ENCODE peak calls at places on chromosomes 1 and 21, in ten cellular contexts. One of them, this sample, is unnamed.
A peak's percentile ranks its signal among the peaks of the same experiment; 100 is the strongest.

GRCh38 chr21:38843806-38844479 is 38.2 kb downstream of the ETS2 start:
- DNase-seq in stomach: no peak
- DNase-seq in stimulated activated naive CD4-positive, alpha-beta T cell: no peak
- DNase-seq in Right ventricle myocardium superior: no peak
- DNase-seq in foreskin fibroblast: peak; percentile 41
- DNase-seq in iPS DF 6.9: no peak
- DNase-seq in iPS DF 19.7: no peak
- DNase-seq in DMS153: no peak
- DNase-seq in left lobe of liver: no peak
- DNase-seq in vagina: no peak
- DNase-seq in this sample: no peak

GRCh38 chr21:43195131-43196021 is 26.6 kb downstream of the CRYAA start:
- DNase-seq in Right ventricle myocardium superior: peak; percentile 77
- DNase-seq in iPS DF 6.9: no peak
- DNase-seq in stimulated activated naive CD4-positive, alpha-beta T cell: no peak
- DNase-seq in iPS DF 19.7: no peak
- DNase-seq in DMS153: no peak
- DNase-seq in foreskin fibroblast: no peak
- DNase-seq in vagina: no peak
- DNase-seq in stomach: no peak
- DNase-seq in left lobe of liver: peak; percentile 45
- DNase-seq in this sample: peak; percentile 69

GRCh38 chr21:33458861-33459260 is 20.9 kb downstream of the TMEM50B start:
- DNase-seq in iPS DF 6.9: no peak
- DNase-seq in iPS DF 19.7: no peak
- DNase-seq in stimulated activated naive CD4-positive, alpha-beta T cell: no peak
- DNase-seq in DMS153: no peak
- DNase-seq in foreskin fibroblast: no peak
- DNase-seq in left lobe of liver: no peak
- DNase-seq in stomach: no peak
- DNase-seq in Right ventricle myocardium superior: no peak
- DNase-seq in vagina: no peak
- DNase-seq in this sample: no peak

GRCh38 chr1:46394108-46394871 is at the start of gene FAAH:
- DNase-seq in iPS DF 6.9: no peak
- DNase-seq in iPS DF 19.7: no peak
- DNase-seq in stimulated activated naive CD4-positive, alpha-beta T cell: peak; percentile 56
- DNase-seq in stomach: peak; percentile 80
- DNase-seq in foreskin fibroblast: no peak
- DNase-seq in left lobe of liver: peak; percentile 87
- DNase-seq in DMS153: peak; percentile 60
- DNase-seq in Right ventricle myocardium superior: peak; percentile 78
- DNase-seq in vagina: no peak
- DNase-seq in this sample: peak; percentile 80

GRCh38 chr1:228141082-228141870 is 1.2 kb downstream of the GUK1 start:
- DNase-seq in stimulated activated naive CD4-positive, alpha-beta T cell: no peak
- DNase-seq in foreskin fibroblast: no peak
- DNase-seq in iPS DF 19.7: no peak
- DNase-seq in DMS153: no peak
- DNase-seq in Right ventricle myocardium superior: peak; percentile 86
- DNase-seq in vagina: no peak
- DNase-seq in stomach: peak; percentile 78
- DNase-seq in left lobe of liver: peak; percentile 69
- DNase-seq in iPS DF 6.9: no peak
- DNase-seq in this sample: peak; percentile 77

GRCh38 chr1:40383095-40383487 is 9.6 kb downstream of the SMAP2 start:
- DNase-seq in stimulated activated naive CD4-positive, alpha-beta T cell: no peak
- DNase-seq in iPS DF 6.9: no peak
- DNase-seq in stomach: peak; percentile 52
- DNase-seq in Right ventricle myocardium superior: no peak
- DNase-seq in left lobe of liver: peak; percentile 75
- DNase-seq in DMS153: no peak
- DNase-seq in iPS DF 19.7: no peak
- DNase-seq in foreskin fibroblast: no peak
- DNase-seq in vagina: no peak
- DNase-seq in this sample: no peak

GRCh38 chr21:20999567-21000169 is 1.5 kb downstream of the NCAM2 start:
- DNase-seq in vagina: no peak
- DNase-seq in left lobe of liver: no peak
- DNase-seq in foreskin fibroblast: peak; percentile 23
- DNase-seq in stomach: no peak
- DNase-seq in iPS DF 6.9: no peak
- DNase-seq in Right ventricle myocardium superior: no peak
- DNase-seq in iPS DF 19.7: no peak
- DNase-seq in DMS153: no peak
- DNase-seq in stimulated activated naive CD4-positive, alpha-beta T cell: peak; percentile 31
- DNase-seq in this sample: no peak

GRCh38 chr1:67713071-67713806 is 28.2 kb downstream of the GADD45A start:
- DNase-seq in vagina: no peak
- DNase-seq in stimulated activated naive CD4-positive, alpha-beta T cell: no peak
- DNase-seq in stomach: peak; percentile 64
- DNase-seq in Right ventricle myocardium superior: no peak
- DNase-seq in left lobe of liver: no peak
- DNase-seq in foreskin fibroblast: peak; percentile 88
- DNase-seq in iPS DF 19.7: no peak
- DNase-seq in DMS153: peak; percentile 78
- DNase-seq in iPS DF 6.9: no peak
- DNase-seq in this sample: no peak

GRCh38 chr1:151009674-151010345 is 1.6 kb downstream of the PRUNE1 start:
- DNase-seq in stimulated activated naive CD4-positive, alpha-beta T cell: no peak
- DNase-seq in iPS DF 19.7: no peak
- DNase-seq in foreskin fibroblast: no peak
- DNase-seq in iPS DF 6.9: no peak
- DNase-seq in stomach: no peak
- DNase-seq in vagina: no peak
- DNase-seq in DMS153: no peak
- DNase-seq in left lobe of liver: no peak
- DNase-seq in Right ventricle myocardium superior: no peak
- DNase-seq in this sample: no peak

GRCh38 chr1:154327466-154328317 is 2.4 kb downstream of the ATP8B2 start:
- DNase-seq in foreskin fibroblast: no peak
- DNase-seq in stomach: peak; percentile 44
- DNase-seq in iPS DF 19.7: no peak
- DNase-seq in left lobe of liver: no peak
- DNase-seq in iPS DF 6.9: no peak
- DNase-seq in vagina: no peak
- DNase-seq in stimulated activated naive CD4-positive, alpha-beta T cell: peak; percentile 19
- DNase-seq in DMS153: peak; percentile 60
- DNase-seq in Right ventricle myocardium superior: no peak
- DNase-seq in this sample: no peak

GRCh38 chr1:58898739-58899580 is 115.1 kb upstream of the JUN start:
- DNase-seq in stimulated activated naive CD4-positive, alpha-beta T cell: no peak
- DNase-seq in foreskin fibroblast: no peak
- DNase-seq in left lobe of liver: peak; percentile 60
- DNase-seq in Right ventricle myocardium superior: peak; percentile 76
- DNase-seq in iPS DF 19.7: no peak
- DNase-seq in iPS DF 6.9: no peak
- DNase-seq in DMS153: no peak
- DNase-seq in stomach: no peak
- DNase-seq in vagina: no peak
- DNase-seq in this sample: no peak

GRCh38 chr1:114610546-114611245 is 29.3 kb upstream of the BCAS2 start:
- DNase-seq in stomach: no peak
- DNase-seq in iPS DF 19.7: no peak
- DNase-seq in left lobe of liver: no peak
- DNase-seq in DMS153: no peak
- DNase-seq in vagina: no peak
- DNase-seq in stimulated activated naive CD4-positive, alpha-beta T cell: no peak
- DNase-seq in Right ventricle myocardium superior: no peak
- DNase-seq in foreskin fibroblast: peak; percentile 4
- DNase-seq in iPS DF 6.9: no peak
- DNase-seq in this sample: no peak

GRCh38 chr21:38643404-38644023 is 145.2 kb upstream of the ERG start:
- DNase-seq in Right ventricle myocardium superior: no peak
- DNase-seq in foreskin fibroblast: no peak
- DNase-seq in left lobe of liver: no peak
- DNase-seq in stomach: no peak
- DNase-seq in vagina: no peak
- DNase-seq in iPS DF 6.9: no peak
- DNase-seq in iPS DF 19.7: no peak
- DNase-seq in DMS153: no peak
- DNase-seq in stimulated activated naive CD4-positive, alpha-beta T cell: no peak
- DNase-seq in this sample: no peak

GRCh38 chr1:191498318-191498717 is 659.9 kb upstream of the RGS18 start:
- DNase-seq in stimulated activated naive CD4-positive, alpha-beta T cell: no peak
- DNase-seq in DMS153: no peak
- DNase-seq in Right ventricle myocardium superior: no peak
- DNase-seq in iPS DF 6.9: no peak
- DNase-seq in iPS DF 19.7: no peak
- DNase-seq in stomach: no peak
- DNase-seq in foreskin fibroblast: peak; percentile 14
- DNase-seq in vagina: no peak
- DNase-seq in left lobe of liver: no peak
- DNase-seq in this sample: no peak

GRCh38 chr1:235151033-235151432 is 10.0 kb downstream of the RBM34 start:
- DNase-seq in vagina: no peak
- DNase-seq in iPS DF 6.9: no peak
- DNase-seq in DMS153: no peak
- DNase-seq in iPS DF 19.7: no peak
- DNase-seq in stimulated activated naive CD4-positive, alpha-beta T cell: no peak
- DNase-seq in stomach: no peak
- DNase-seq in foreskin fibroblast: no peak
- DNase-seq in left lobe of liver: no peak
- DNase-seq in Right ventricle myocardium superior: no peak
- DNase-seq in this sample: no peak

GRCh38 chr1:244970236-244970652 is 105.9 kb upstream of the HNRNPU start:
- DNase-seq in vagina: no peak
- DNase-seq in iPS DF 19.7: no peak
- DNase-seq in iPS DF 6.9: no peak
- DNase-seq in stimulated activated naive CD4-positive, alpha-beta T cell: peak; percentile 91
- DNase-seq in DMS153: peak; percentile 84
- DNase-seq in foreskin fibroblast: peak; percentile 56
- DNase-seq in stomach: peak; percentile 71
- DNase-seq in Right ventricle myocardium superior: peak; percentile 90
- DNase-seq in left lobe of liver: peak; percentile 81
- DNase-seq in this sample: no peak

GRCh38 chr1:8003431-8004112 is 22.5 kb downstream of the ERRFI1 start:
- DNase-seq in vagina: no peak
- DNase-seq in DMS153: no peak
- DNase-seq in iPS DF 19.7: no peak
- DNase-seq in foreskin fibroblast: no peak
- DNase-seq in iPS DF 6.9: no peak
- DNase-seq in left lobe of liver: no peak
- DNase-seq in stimulated activated naive CD4-positive, alpha-beta T cell: no peak
- DNase-seq in stomach: no peak
- DNase-seq in Right ventricle myocardium superior: no peak
- DNase-seq in this sample: no peak

GRCh38 chr1:21655748-21656147 is 13.4 kb downstream of the RAP1GAP start:
- DNase-seq in stimulated activated naive CD4-positive, alpha-beta T cell: no peak
- DNase-seq in Right ventricle myocardium superior: no peak
- DNase-seq in iPS DF 19.7: peak; percentile 59
- DNase-seq in foreskin fibroblast: no peak
- DNase-seq in left lobe of liver: no peak
- DNase-seq in iPS DF 6.9: peak; percentile 64
- DNase-seq in stomach: no peak
- DNase-seq in DMS153: peak; percentile 36
- DNase-seq in vagina: no peak
- DNase-seq in this sample: no peak

GRCh38 chr1:160407819-160408801 is 7.7 kb downstream of the VANGL2 start:
- DNase-seq in Right ventricle myocardium superior: no peak
- DNase-seq in iPS DF 19.7: no peak
- DNase-seq in stimulated activated naive CD4-positive, alpha-beta T cell: no peak
- DNase-seq in foreskin fibroblast: no peak
- DNase-seq in stomach: no peak
- DNase-seq in left lobe of liver: no peak
- DNase-seq in iPS DF 6.9: no peak
- DNase-seq in vagina: no peak
- DNase-seq in DMS153: no peak
- DNase-seq in this sample: no peak

This sample was measured in sigmoid colon.